ENCODE peak calls at places on chromosomes 16 and 17, in six cellular contexts. E is ureter; Q is effector memory CD4-positive, alpha-beta T cell; Y is cerebellar nuclear complex; X is NCI-H2081 treated with DMSO at 0.1 percent for 48 hours; K is NCI-H510A. V is an unnamed sample.

GRCh38 chr16:68987734-68988457 is 117.6 kb upstream of the HAS3 start:
- DNase-seq in Y (no peak), X (no peak), E (no peak), Q (no peak), K (no peak), V (no peak)

GRCh38 chr16:27723711-27724490 is 174.0 kb downstream of the KATNIP start:
- DNase-seq in Y (no peak), E (no peak), Q (no peak), K (peak; percentile 32), X (no peak), V (no peak)

GRCh38 chr16:89484923-89485679 is 5.3 kb downstream of the ANKRD11 start:
- DNase-seq in Y (no peak), E (no peak), Q (peak; percentile 21), X (no peak), K (no peak), V (no peak)

GRCh38 chr16:5206331-5206990 is 108.9 kb upstream of the EEF2KMT start:
- DNase-seq in E (no peak), K (no peak), X (no peak), Y (no peak), Q (no peak), V (no peak)

GRCh38 chr17:65054602-65055001 is 1.9 kb downstream of the GNA13 start:
- DNase-seq in Y (no peak), E (no peak), Q (no peak), X (no peak), K (no peak), V (no peak)

GRCh38 chr17:35577826-35578194 is 561 bp downstream of the PEX12 start:
- DNase-seq in K (no peak), Y (no peak), Q (no peak), E (no peak), X (no peak), V (no peak)

GRCh38 chr16:23434380-23434779 is 18.6 kb downstream of the COG7 start:
- DNase-seq in Y (peak; percentile 71), Q (no peak), K (no peak), E (no peak), X (peak; percentile 56), V (no peak)

GRCh38 chr17:83182620-83183063 is 103.2 kb downstream of the METRNL start:
- DNase-seq in Q (no peak), Y (no peak), X (no peak), K (no peak), E (peak; percentile 47), V (no peak)

GRCh38 chr17:39979865-39980401 is 674 bp upstream of the PSMD3 start:
- DNase-seq in X (no peak), Y (no peak), E (no peak), K (no peak), Q (no peak), V (no peak)

GRCh38 chr16:85205747-85206471 is 93.6 kb upstream of the CIBAR2 start:
- DNase-seq in K (no peak), X (no peak), Q (no peak), Y (no peak), E (no peak), V (no peak)

GRCh38 chr16:67158637-67159600 is 790 bp downstream of the TRADD start:
- DNase-seq in E (no peak), X (no peak), K (no peak), Q (peak; percentile 76), Y (no peak), V (no peak)

GRCh38 chr16:23564964-23565363 is 7.4 kb downstream of the UBFD1 start:
- DNase-seq in K (no peak), X (no peak), Y (no peak), E (no peak), Q (no peak), V (no peak)

GRCh38 chr16:963913-964695 is 6.7 kb downstream of the LMF1 start:
- DNase-seq in K (no peak), Q (no peak), X (no peak), Y (no peak), E (no peak), V (no peak)

GRCh38 chr16:65770752-65771151 is 595.7 kb upstream of the CDH5 start:
- DNase-seq in K (no peak), X (no peak), E (no peak), Y (no peak), Q (no peak), V (no peak)

GRCh38 chr16:69064164-69064563 is 41.3 kb upstream of the HAS3 start:
- DNase-seq in K (no peak), Q (no peak), X (no peak), E (no peak), Y (no peak), V (no peak)

GRCh38 chr17:39541652-39542051 is 66.1 kb downstream of the NEUROD2 start:
- DNase-seq in Q (no peak), K (no peak), E (no peak), X (no peak), Y (no peak), V (no peak)

GRCh38 chr16:80804451-80805383 is at the start of gene CDYL2:
- DNase-seq in X (no peak), E (no peak), Q (peak; percentile 7), Y (no peak), K (no peak), V (no peak)

GRCh38 chr17:13509561-13509960 is 92.2 kb downstream of the HS3ST3A1 start:
- DNase-seq in Q (no peak), Y (no peak), E (no peak), X (no peak), K (no peak), V (no peak)

GRCh38 chr16:11080999-11081630 is 136.8 kb downstream of the CLEC16A start:
- DNase-seq in Y (no peak), X (no peak), K (no peak), Q (no peak), E (no peak), V (no peak)

GRCh38 chr16:29926675-29927522 is 873 bp upstream of the KCTD13 start:
- DNase-seq in E (no peak), X (no peak), K (no peak), Y (peak; percentile 7), Q (no peak), V (no peak)